ENCODE peak calls at places on chromosomes 12 and 14, in seven cellular contexts. U is activated T-cell treated with anti-CD3 and anti-CD28 coated beads, Interleukin-2, amount 50 U/mL, for 48 hours; J is astrocyte of the spinal cord; M is RWPE2; N is psoas muscle; G is neural crest cell; L is GF-D8. K is an unnamed sample.

GRCh38 chr12:54981796-54982195 is 2.8 kb downstream of the TESPA1 start:
- DNase-seq in U (peak; percentile 53), J (no peak), M (no peak), N (no peak), G (no peak), L (no peak), K (no peak)

GRCh38 chr14:33026850-33027420 is 88.3 kb downstream of the NPAS3 start:
- DNase-seq in U (no peak), J (peak; percentile 56), M (no peak), N (no peak), G (peak; percentile 3), L (no peak), K (no peak)

GRCh38 chr12:2640281-2640680 is 154.5 kb upstream of the FKBP4 start:
- DNase-seq in U (no peak), J (no peak), M (peak; percentile 66), N (peak; percentile 35), G (no peak), L (no peak), K (no peak)

GRCh38 chr12:11067514-11067913 is 5.4 kb upstream of the TAS2R46 start:
- DNase-seq in U (no peak), J (peak; percentile 10), M (no peak), N (no peak), G (no peak), L (no peak), K (no peak)

GRCh38 chr12:131384544-131384855 is 326.4 kb upstream of the SFSWAP start:
- DNase-seq in U (no peak), J (no peak), M (no peak), N (no peak), G (no peak), L (no peak), K (no peak)

GRCh38 chr14:96095581-96096476 is 56.7 kb downstream of the C14orf132 start:
- DNase-seq in U (no peak), J (peak; percentile 80), M (peak; percentile 69), N (peak; percentile 42), G (no peak), L (no peak), K (no peak)

GRCh38 chr14:49880267-49881064 is 12.4 kb upstream of the ARF6 start:
- DNase-seq in U (no peak), J (peak; percentile 30), M (no peak), N (no peak), G (no peak), L (no peak), K (no peak)

GRCh38 chr14:76282581-76282980 is 93.4 kb upstream of the ESRRB start:
- DNase-seq in U (no peak), J (no peak), M (peak; percentile 8), N (no peak), G (no peak), L (no peak), K (no peak)

GRCh38 chr12:26271889-26272492 is 76.6 kb downstream of the SSPN start:
- DNase-seq in U (no peak), J (peak; percentile 93), M (peak; percentile 64), N (peak; percentile 72), G (no peak), L (no peak), K (no peak)

GRCh38 chr12:27905285-27906126 is 67.0 kb downstream of the PTHLH start:
- DNase-seq in U (no peak), J (no peak), M (no peak), N (no peak), G (no peak), L (no peak), K (no peak)

GRCh38 chr14:20697273-20698017 is 8.9 kb downstream of the ANG start:
- DNase-seq in U (peak; percentile 79), J (peak; percentile 68), M (no peak), N (peak; percentile 49), G (peak; percentile 71), L (peak; percentile 4), K (peak; percentile 56)

GRCh38 chr14:21022686-21023085 is 2.2 kb downstream of the NDRG2 start:
- DNase-seq in U (no peak), J (no peak), M (no peak), N (no peak), G (no peak), L (no peak), K (no peak)

GRCh38 chr12:64610660-64611429 is 550 bp downstream of the RASSF3 start:
- DNase-seq in U (peak; percentile 80), J (peak; percentile 59), M (peak; percentile 64), N (peak; percentile 64), G (peak; percentile 47), L (peak; percentile 40), K (peak; percentile 52)

GRCh38 chr14:77024171-77024627 is 4.3 kb downstream of the IRF2BPL start:
- DNase-seq in U (peak; percentile 82), J (peak; percentile 51), M (no peak), N (no peak), G (no peak), L (no peak), K (no peak)

GRCh38 chr14:65263161-65263788 is 149.3 kb upstream of the FUT8 start:
- DNase-seq in U (no peak), J (no peak), M (no peak), N (no peak), G (no peak), L (no peak), K (no peak)

GRCh38 chr14:94598816-94599655 is 13.2 kb upstream of the SERPINA3 start:
- DNase-seq in U (no peak), J (peak; percentile 99), M (peak; percentile 96), N (peak; percentile 68), G (peak; percentile 16), L (no peak), K (peak; percentile 35)

GRCh38 chr14:34522496-34522895 is 17.0 kb downstream of the EAPP start:
- DNase-seq in U (no peak), J (no peak), M (no peak), N (no peak), G (no peak), L (no peak), K (no peak)

GRCh38 chr12:47079894-47080724 is at the start of gene AMIGO2:
- DNase-seq in U (peak; percentile 65), J (peak; percentile 75), M (peak; percentile 73), N (peak; percentile 57), G (peak; percentile 44), L (no peak), K (no peak)

GRCh38 chr14:59146484-59146883 is 42.0 kb upstream of the DAAM1 start:
- DNase-seq in U (no peak), J (no peak), M (no peak), N (no peak), G (no peak), L (no peak), K (no peak)

GRCh38 chr12:58296818-58297217 is 355.5 kb downstream of the ATP23 start:
- DNase-seq in U (no peak), J (no peak), M (no peak), N (no peak), G (no peak), L (no peak), K (no peak)

GRCh38 chr14:51333299-51333698 is 93.3 kb downstream of the TMX1 start:
- DNase-seq in U (no peak), J (no peak), M (no peak), N (no peak), G (no peak), L (no peak), K (no peak)

K was measured in progenitor cell of endocrine pancreas.